ENCODE peak calls at places on chromosomes 16 and 17, in ten cellular contexts. Z is nephron progenitor cell; T is omental fat pad; S is stimulated activated CD8-positive, alpha-beta memory T cell treated with anti-CD3 and anti-CD28 coated beads, Interleukin-2, amount 100 ng/mL, for 48 hours; E is posterior cingulate gyrus; F is left ventricle myocardium inferior; I is skeletal muscle cell; Q is RWPE1; M is sigmoid colon; X is astrocyte of the spinal cord. L is an unnamed sample.

GRCh38 chr17:76528156-76528527 is 9.4 kb downstream of the CYGB start:
- DNase-seq in Z (no peak), T (no peak), S (no peak), E (no peak), F (peak; percentile 35), I (no peak), Q (no peak), M (no peak), X (no peak), L (no peak)

GRCh38 chr17:40260528-40260927 is 27.2 kb upstream of the CDC6 start:
- DNase-seq in Z (no peak), T (no peak), S (no peak), E (no peak), F (no peak), I (no peak), Q (no peak), M (no peak), X (no peak), L (no peak)

GRCh38 chr17:61410555-61411089 is 11.0 kb downstream of the TBX2 start:
- DNase-seq in Z (peak; percentile 90), T (no peak), S (peak; percentile 65), E (peak; percentile 80), F (peak; percentile 80), I (no peak), Q (no peak), M (peak; percentile 78), X (peak; percentile 63), L (no peak)

GRCh38 chr16:58454178-58454577 is 45.8 kb upstream of the NDRG4 start:
- DNase-seq in Z (no peak), T (no peak), S (no peak), E (no peak), F (no peak), I (no peak), Q (no peak), M (no peak), X (no peak), L (no peak)

GRCh38 chr16:17176199-17176598 is 294.6 kb downstream of the XYLT1 start:
- DNase-seq in Z (no peak), T (no peak), S (no peak), E (no peak), F (no peak), I (no peak), Q (no peak), M (no peak), X (no peak), L (no peak)

GRCh38 chr17:27360507-27360906 is 66.6 kb downstream of the WSB1 start:
- DNase-seq in Z (no peak), T (no peak), S (no peak), E (no peak), F (no peak), I (no peak), Q (no peak), M (peak; percentile 19), X (no peak), L (no peak)

GRCh38 chr17:48541036-48541573 is 3.8 kb downstream of the HOXB2 start:
- DNase-seq in Z (no peak), T (no peak), S (no peak), E (no peak), F (no peak), I (no peak), Q (no peak), M (no peak), X (peak; percentile 46), L (no peak)

GRCh38 chr17:34156741-34157589 is 98.1 kb upstream of the CCL2 start:
- DNase-seq in Z (peak; percentile 55), T (no peak), S (no peak), E (no peak), F (no peak), I (no peak), Q (no peak), M (no peak), X (no peak), L (no peak)

GRCh38 chr16:17469011-17469741 is 1.6 kb downstream of the XYLT1 start:
- DNase-seq in Z (no peak), T (no peak), S (no peak), E (no peak), F (no peak), I (peak; percentile 60), Q (no peak), M (no peak), X (peak; percentile 72), L (peak; percentile 47)

GRCh38 chr16:69930117-69930776 is 20.9 kb upstream of the CLEC18A start:
- DNase-seq in Z (peak; percentile 56), T (no peak), S (peak; percentile 19), E (no peak), F (peak; percentile 32), I (no peak), Q (peak; percentile 73), M (no peak), X (peak; percentile 49), L (no peak)

GRCh38 chr17:50573866-50574571 is 13.5 kb downstream of the CACNA1G start:
- DNase-seq in Z (no peak), T (no peak), S (no peak), E (no peak), F (no peak), I (no peak), Q (no peak), M (no peak), X (no peak), L (no peak)

GRCh38 chr17:76472726-76473125 is 5.3 kb downstream of the AANAT start:
- DNase-seq in Z (no peak), T (no peak), S (no peak), E (no peak), F (no peak), I (no peak), Q (no peak), M (no peak), X (no peak), L (no peak)

GRCh38 chr17:17847726-17848125 is 10.9 kb upstream of the SREBF1 start:
- DNase-seq in Z (no peak), T (no peak), S (no peak), E (no peak), F (no peak), I (no peak), Q (no peak), M (no peak), X (no peak), L (no peak)

GRCh38 chr17:77555741-77556291 is 402.7 kb upstream of the TNRC6C start:
- DNase-seq in Z (no peak), T (no peak), S (no peak), E (no peak), F (no peak), I (peak; percentile 3), Q (peak; percentile 25), M (peak; percentile 71), X (peak; percentile 9), L (no peak)

GRCh38 chr16:12323007-12323699 is 346.6 kb downstream of the SNX29 start:
- DNase-seq in Z (no peak), T (no peak), S (peak; percentile 3), E (no peak), F (no peak), I (no peak), Q (no peak), M (no peak), X (no peak), L (no peak)

GRCh38 chr17:82020874-82021727 is 1.6 kb downstream of the CENPX start:
- DNase-seq in Z (peak; percentile 70), T (no peak), S (no peak), E (peak; percentile 73), F (peak; percentile 72), I (peak; percentile 18), Q (peak; percentile 56), M (peak; percentile 89), X (peak; percentile 65), L (no peak)

GRCh38 chr16:84687715-84688114 is 12.1 kb upstream of the USP10 start:
- DNase-seq in Z (no peak), T (no peak), S (no peak), E (no peak), F (no peak), I (peak; percentile 80), Q (no peak), M (peak; percentile 13), X (peak; percentile 83), L (peak; percentile 59)

GRCh38 chr16:16059895-16060590 is 110.6 kb downstream of the ABCC1 start:
- DNase-seq in Z (no peak), T (no peak), S (no peak), E (no peak), F (no peak), I (no peak), Q (no peak), M (no peak), X (no peak), L (no peak)

GRCh38 chr17:57422574-57423164 is 166.3 kb downstream of the MSI2 start:
- DNase-seq in Z (no peak), T (no peak), S (no peak), E (no peak), F (peak; percentile 30), I (no peak), Q (peak; percentile 70), M (no peak), X (peak; percentile 53), L (no peak)

GRCh38 chr16:69195371-69196029 is 8.5 kb downstream of the SNTB2 start:
- DNase-seq in Z (no peak), T (no peak), S (no peak), E (no peak), F (no peak), I (no peak), Q (no peak), M (no peak), X (no peak), L (no peak)

GRCh38 chr16:22053921-22054341 is 38.4 kb upstream of the VWA3A start:
- DNase-seq in Z (no peak), T (no peak), S (no peak), E (no peak), F (no peak), I (no peak), Q (no peak), M (no peak), X (no peak), L (no peak)

GRCh38 chr17:51455211-51455610 is 194.9 kb downstream of the UTP18 start:
- DNase-seq in Z (no peak), T (no peak), S (no peak), E (no peak), F (no peak), I (no peak), Q (no peak), M (no peak), X (no peak), L (no peak)

GRCh38 chr16:50998411-50998810 is 152.7 kb downstream of the SALL1 start:
- DNase-seq in Z (no peak), T (no peak), S (no peak), E (no peak), F (no peak), I (no peak), Q (no peak), M (no peak), X (no peak), L (no peak)

GRCh38 chr16:49739381-49739780 is 116.5 kb downstream of the ZNF423 start:
- DNase-seq in Z (peak; percentile 39), T (no peak), S (no peak), E (no peak), F (no peak), I (no peak), Q (no peak), M (no peak), X (no peak), L (no peak)

GRCh38 chr17:69434164-69434579 is 19.7 kb downstream of the MAP2K6 start:
- DNase-seq in Z (no peak), T (no peak), S (no peak), E (no peak), F (peak; percentile 23), I (peak; percentile 30), Q (peak; percentile 31), M (no peak), X (peak; percentile 32), L (no peak)

GRCh38 chr16:5042574-5043171 is 8.9 kb upstream of the NAGPA start:
- DNase-seq in Z (no peak), T (no peak), S (no peak), E (no peak), F (no peak), I (no peak), Q (no peak), M (no peak), X (peak; percentile 8), L (no peak)

GRCh38 chr17:81298325-81298990 is 3.4 kb upstream of the SLC38A10 start:
- DNase-seq in Z (no peak), T (no peak), S (no peak), E (no peak), F (no peak), I (no peak), Q (no peak), M (no peak), X (no peak), L (no peak)

GRCh38 chr16:68074850-68075249 is 10.3 kb upstream of the NFATC3 start:
- DNase-seq in Z (no peak), T (no peak), S (peak; percentile 52), E (no peak), F (no peak), I (no peak), Q (no peak), M (no peak), X (no peak), L (no peak)

L was measured in BJ.